ENCODE peak calls at places on chromosomes 1 and 21, in five cellular contexts. C, S, U, B and I are unnamed samples.

GRCh38 chr1:175191654-175192053 is 922 bp downstream of the KIAA0040 start:
- DNase-seq in C (no peak), S (no peak), U (peak; percentile 48), B (no peak), I (peak; percentile 3)

GRCh38 chr1:183039330-183039729 is 16.1 kb downstream of the LAMC1 start:
- DNase-seq in C (no peak), S (no peak), U (peak; percentile 69), B (no peak), I (no peak)

GRCh38 chr1:11147371-11147770 is 41.8 kb upstream of the ANGPTL7 start:
- DNase-seq in C (no peak), S (no peak), U (peak; percentile 84), B (no peak), I (peak; percentile 24)

GRCh38 chr1:174244017-174244416 is 84.7 kb downstream of the RABGAP1L start:
- DNase-seq in C (no peak), S (no peak), U (no peak), B (no peak), I (no peak)

GRCh38 chr1:244863491-244864252 is 671 bp downstream of the HNRNPU start:
- DNase-seq in C (peak; percentile 14), S (no peak), U (no peak), B (no peak), I (no peak)

GRCh38 chr1:206744683-206745082 is 25.9 kb upstream of the IL19 start:
- DNase-seq in C (no peak), S (no peak), U (peak; percentile 35), B (no peak), I (no peak)

GRCh38 chr1:235703516-235703915 is 53.9 kb upstream of the GNG4 start:
- DNase-seq in C (no peak), S (no peak), U (peak; percentile 71), B (no peak), I (peak; percentile 61)

GRCh38 chr1:198623920-198624647 is 14.8 kb upstream of the PTPRC start:
- DNase-seq in C (no peak), S (no peak), U (peak; percentile 91), B (no peak), I (peak; percentile 80)

GRCh38 chr21:42242611-42243010 is 23.7 kb downstream of the ABCG1 start:
- DNase-seq in C (no peak), S (no peak), U (no peak), B (no peak), I (no peak)

GRCh38 chr1:27564264-27564579 is 39.7 kb downstream of the AHDC1 start:
- DNase-seq in C (no peak), S (no peak), U (no peak), B (no peak), I (no peak)

GRCh38 chr1:27744556-27744955 is 18.8 kb downstream of the FAM76A start:
- DNase-seq in C (no peak), S (no peak), U (no peak), B (no peak), I (no peak)

GRCh38 chr21:16588433-16588860 is 858.7 kb downstream of the USP25 start:
- DNase-seq in C (no peak), S (no peak), U (peak; percentile 68), B (peak; percentile 82), I (peak; percentile 74)

GRCh38 chr1:235297579-235297978 is 30.4 kb downstream of the ARID4B start:
- DNase-seq in C (no peak), S (no peak), U (peak; percentile 35), B (no peak), I (no peak)

GRCh38 chr1:9039761-9040658 is 13.8 kb upstream of the SLC2A7 start:
- DNase-seq in C (no peak), S (no peak), U (peak; percentile 27), B (no peak), I (no peak)

GRCh38 chr1:232922475-232922874 is 27.9 kb upstream of the NTPCR start:
- DNase-seq in C (no peak), S (no peak), U (peak; percentile 35), B (no peak), I (peak; percentile 20)

GRCh38 chr1:234398849-234399381 is 25.7 kb downstream of the COA6 start:
- DNase-seq in C (no peak), S (no peak), U (peak; percentile 73), B (no peak), I (peak; percentile 55)

GRCh38 chr1:179558078-179558477 is 17.7 kb downstream of the NPHS2 start:
- DNase-seq in C (no peak), S (no peak), U (no peak), B (no peak), I (no peak)

GRCh38 chr1:42152119-42152518 is 1.1 kb upstream of the GUCA2B start:
- DNase-seq in C (no peak), S (no peak), U (no peak), B (no peak), I (no peak)

GRCh38 chr21:44425307-44425894 is 29.9 kb upstream of the LRRC3 start:
- DNase-seq in C (no peak), S (no peak), U (no peak), B (no peak), I (no peak)

GRCh38 chr1:43074244-43074643 is 97.8 kb downstream of the EBNA1BP2 start:
- DNase-seq in C (no peak), S (no peak), U (no peak), B (no peak), I (no peak)

GRCh38 chr1:166848193-166848592 is 8.9 kb downstream of the POGK start:
- DNase-seq in C (no peak), S (no peak), U (no peak), B (no peak), I (no peak)

GRCh38 chr1:33624991-33625870 is 152.8 kb downstream of the ZSCAN20 start:
- DNase-seq in C (no peak), S (no peak), U (no peak), B (no peak), I (no peak)

GRCh38 chr1:237590381-237590780 is 300.3 kb downstream of the ZP4 start:
- DNase-seq in C (no peak), S (no peak), U (no peak), B (no peak), I (no peak)

GRCh38 chr1:174556392-174556791 is 108.6 kb downstream of the GPR52 start:
- DNase-seq in C (no peak), S (no peak), U (peak; percentile 1), B (no peak), I (no peak)

GRCh38 chr1:6625579-6626149 is 996 bp downstream of the THAP3 start:
- DNase-seq in C (no peak), S (no peak), U (peak; percentile 61), B (no peak), I (peak; percentile 78)

GRCh38 chr1:109491372-109491771 is 2.5 kb upstream of the CYB561D1 start:
- DNase-seq in C (no peak), S (no peak), U (no peak), B (no peak), I (no peak)

GRCh38 chr1:54327386-54328116 is 78.6 kb downstream of the SSBP3 start:
- DNase-seq in C (no peak), S (no peak), U (peak; percentile 65), B (no peak), I (peak; percentile 27)

GRCh38 chr1:78080767-78081166 is 35.0 kb downstream of the GIPC2 start:
- DNase-seq in C (no peak), S (no peak), U (no peak), B (no peak), I (no peak)

GRCh38 chr1:190019717-190020116 is 457.9 kb downstream of the BRINP3 start:
- DNase-seq in C (no peak), S (no peak), U (no peak), B (no peak), I (no peak)

GRCh38 chr21:34818663-34819158 is 149.9 kb downstream of the CLIC6 start:
- DNase-seq in C (no peak), S (no peak), U (no peak), B (no peak), I (no peak)

GRCh38 chr1:11847667-11848445 is at the start of gene NPPA:
- DNase-seq in C (no peak), S (no peak), U (peak; percentile 31), B (no peak), I (no peak)

GRCh38 chr1:24888971-24889670 is 41.0 kb downstream of the RUNX3 start:
- DNase-seq in C (no peak), S (no peak), U (peak; percentile 91), B (no peak), I (peak; percentile 97)

GRCh38 chr1:162722036-162722435 is 68.5 kb upstream of the HSD17B7 start:
- DNase-seq in C (no peak), S (no peak), U (no peak), B (no peak), I (no peak)

GRCh38 chr1:99672500-99673213 is 26.7 kb downstream of the PALMD start:
- DNase-seq in C (no peak), S (no peak), U (peak; percentile 30), B (no peak), I (no peak)

GRCh38 chr1:117565745-117566455 is 39.9 kb upstream of the TENT5C start:
- DNase-seq in C (no peak), S (no peak), U (no peak), B (no peak), I (no peak)

GRCh38 chr1:90725961-90726715 is 9.0 kb upstream of the BARHL2 start:
- DNase-seq in C (no peak), S (no peak), U (peak; percentile 9), B (no peak), I (peak; percentile 13)

GRCh38 chr1:40161888-40162397 is 756 bp downstream of the RLF start:
- DNase-seq in C (no peak), S (no peak), U (no peak), B (no peak), I (peak; percentile 7)